ENCODE peak calls at places on chromosomes 13 and 19, in four cellular contexts. One of them, this sample, is unnamed.

GRCh38 chr19:35063940-35064818 is 22.7 kb downstream of the HPN start:
- DNase-seq in CD8-positive, alpha-beta T cell: no peak
- DNase-seq in AG09309: peak; percentile 43
- DNase-seq in activated B cell treated with CpG ODN at 0.5 μM for 24 hours: no peak
- DNase-seq in this sample: no peak

GRCh38 chr19:43777163-43777700 is 3.5 kb downstream of the KCNN4 start:
- DNase-seq in CD8-positive, alpha-beta T cell: peak; percentile 52
- DNase-seq in AG09309: no peak
- DNase-seq in activated B cell treated with CpG ODN at 0.5 μM for 24 hours: no peak
- DNase-seq in this sample: peak; percentile 40

GRCh38 chr19:50258918-50259372 is 55.5 kb downstream of the MYH14 start:
- DNase-seq in CD8-positive, alpha-beta T cell: no peak
- DNase-seq in AG09309: no peak
- DNase-seq in activated B cell treated with CpG ODN at 0.5 μM for 24 hours: no peak
- DNase-seq in this sample: no peak

GRCh38 chr13:105990256-105990958 is 545.1 kb downstream of the EFNB2 start:
- DNase-seq in CD8-positive, alpha-beta T cell: no peak
- DNase-seq in AG09309: no peak
- DNase-seq in activated B cell treated with CpG ODN at 0.5 μM for 24 hours: no peak
- DNase-seq in this sample: no peak

GRCh38 chr19:4916292-4917082 is 7.2 kb downstream of the UHRF1 start:
- DNase-seq in CD8-positive, alpha-beta T cell: peak; percentile 58
- DNase-seq in AG09309: no peak
- DNase-seq in activated B cell treated with CpG ODN at 0.5 μM for 24 hours: peak; percentile 55
- DNase-seq in this sample: peak; percentile 71

GRCh38 chr19:5727453-5728050 is 7.1 kb downstream of the CATSPERD start:
- DNase-seq in CD8-positive, alpha-beta T cell: no peak
- DNase-seq in AG09309: no peak
- DNase-seq in activated B cell treated with CpG ODN at 0.5 μM for 24 hours: no peak
- DNase-seq in this sample: no peak

GRCh38 chr13:99626461-99627082 is 125.3 kb downstream of the TM9SF2 start:
- DNase-seq in CD8-positive, alpha-beta T cell: no peak
- DNase-seq in AG09309: peak; percentile 44
- DNase-seq in activated B cell treated with CpG ODN at 0.5 μM for 24 hours: no peak
- DNase-seq in this sample: no peak

GRCh38 chr13:20073775-20074174 is 87.1 kb downstream of the GJA3 start:
- DNase-seq in CD8-positive, alpha-beta T cell: no peak
- DNase-seq in AG09309: no peak
- DNase-seq in activated B cell treated with CpG ODN at 0.5 μM for 24 hours: no peak
- DNase-seq in this sample: no peak

GRCh38 chr13:41308241-41308640 is 2.8 kb upstream of the NAA16 start:
- DNase-seq in CD8-positive, alpha-beta T cell: no peak
- DNase-seq in AG09309: no peak
- DNase-seq in activated B cell treated with CpG ODN at 0.5 μM for 24 hours: no peak
- DNase-seq in this sample: no peak

GRCh38 chr19:49097453-49098288 is 12.4 kb downstream of the SNRNP70 start:
- DNase-seq in CD8-positive, alpha-beta T cell: peak; percentile 73
- DNase-seq in AG09309: no peak
- DNase-seq in activated B cell treated with CpG ODN at 0.5 μM for 24 hours: peak; percentile 61
- DNase-seq in this sample: peak; percentile 82

GRCh38 chr13:89457977-89458376 is 1786.8 kb downstream of the SLITRK5 start:
- DNase-seq in CD8-positive, alpha-beta T cell: no peak
- DNase-seq in AG09309: no peak
- DNase-seq in activated B cell treated with CpG ODN at 0.5 μM for 24 hours: no peak
- DNase-seq in this sample: no peak

GRCh38 chr13:73035660-73036059 is 23.1 kb upstream of the KLF5 start:
- DNase-seq in CD8-positive, alpha-beta T cell: no peak
- DNase-seq in AG09309: no peak
- DNase-seq in activated B cell treated with CpG ODN at 0.5 μM for 24 hours: no peak
- DNase-seq in this sample: no peak

GRCh38 chr19:43463381-43464088 is 1.9 kb downstream of the LYPD3 start:
- DNase-seq in CD8-positive, alpha-beta T cell: peak; percentile 99
- DNase-seq in AG09309: no peak
- DNase-seq in activated B cell treated with CpG ODN at 0.5 μM for 24 hours: peak; percentile 95
- DNase-seq in this sample: peak; percentile 99

GRCh38 chr19:1069009-1069779 is 2.2 kb downstream of the ARHGAP45 start:
- DNase-seq in CD8-positive, alpha-beta T cell: peak; percentile 84
- DNase-seq in AG09309: no peak
- DNase-seq in activated B cell treated with CpG ODN at 0.5 μM for 24 hours: peak; percentile 63
- DNase-seq in this sample: peak; percentile 56

GRCh38 chr13:112346899-112347229 is 29.3 kb upstream of the SPACA7 start:
- DNase-seq in CD8-positive, alpha-beta T cell: no peak
- DNase-seq in AG09309: no peak
- DNase-seq in activated B cell treated with CpG ODN at 0.5 μM for 24 hours: no peak
- DNase-seq in this sample: no peak

GRCh38 chr19:1434040-1434366 is 4.2 kb upstream of the RPS15 start:
- DNase-seq in CD8-positive, alpha-beta T cell: no peak
- DNase-seq in AG09309: no peak
- DNase-seq in activated B cell treated with CpG ODN at 0.5 μM for 24 hours: no peak
- DNase-seq in this sample: no peak

GRCh38 chr19:17095141-17095919 is 19.8 kb downstream of the MYO9B start:
- DNase-seq in CD8-positive, alpha-beta T cell: no peak
- DNase-seq in AG09309: no peak
- DNase-seq in activated B cell treated with CpG ODN at 0.5 μM for 24 hours: no peak
- DNase-seq in this sample: no peak

GRCh38 chr19:50432221-50432626 is 468 bp upstream of the MYBPC2 start:
- DNase-seq in CD8-positive, alpha-beta T cell: no peak
- DNase-seq in AG09309: no peak
- DNase-seq in activated B cell treated with CpG ODN at 0.5 μM for 24 hours: no peak
- DNase-seq in this sample: no peak

GRCh38 chr13:53137777-53138176 is 109.2 kb downstream of the OLFM4 start:
- DNase-seq in CD8-positive, alpha-beta T cell: no peak
- DNase-seq in AG09309: no peak
- DNase-seq in activated B cell treated with CpG ODN at 0.5 μM for 24 hours: no peak
- DNase-seq in this sample: no peak

GRCh38 chr13:113897966-113898365 is 34.1 kb upstream of the GAS6 start:
- DNase-seq in CD8-positive, alpha-beta T cell: no peak
- DNase-seq in AG09309: no peak
- DNase-seq in activated B cell treated with CpG ODN at 0.5 μM for 24 hours: no peak
- DNase-seq in this sample: no peak

GRCh38 chr19:14059652-14060155 is 2.2 kb downstream of the PALM3 start:
- DNase-seq in CD8-positive, alpha-beta T cell: no peak
- DNase-seq in AG09309: no peak
- DNase-seq in activated B cell treated with CpG ODN at 0.5 μM for 24 hours: no peak
- DNase-seq in this sample: no peak

GRCh38 chr13:45511310-45512147 is 46.8 kb downstream of the COG3 start:
- DNase-seq in CD8-positive, alpha-beta T cell: peak; percentile 20
- DNase-seq in AG09309: no peak
- DNase-seq in activated B cell treated with CpG ODN at 0.5 μM for 24 hours: no peak
- DNase-seq in this sample: peak; percentile 58

GRCh38 chr19:38730470-38730730 is 13.9 kb downstream of the CAPN12 start:
- DNase-seq in CD8-positive, alpha-beta T cell: no peak
- DNase-seq in AG09309: no peak
- DNase-seq in activated B cell treated with CpG ODN at 0.5 μM for 24 hours: no peak
- DNase-seq in this sample: no peak

GRCh38 chr13:112169941-112170822 is 103.2 kb downstream of the SOX1 start:
- DNase-seq in CD8-positive, alpha-beta T cell: no peak
- DNase-seq in AG09309: no peak
- DNase-seq in activated B cell treated with CpG ODN at 0.5 μM for 24 hours: no peak
- DNase-seq in this sample: no peak

GRCh38 chr19:46408611-46409039 is 4.7 kb downstream of the CCDC8 start:
- DNase-seq in CD8-positive, alpha-beta T cell: no peak
- DNase-seq in AG09309: no peak
- DNase-seq in activated B cell treated with CpG ODN at 0.5 μM for 24 hours: no peak
- DNase-seq in this sample: no peak

GRCh38 chr19:46404039-46404883 is 9.1 kb downstream of the CCDC8 start:
- DNase-seq in CD8-positive, alpha-beta T cell: no peak
- DNase-seq in AG09309: no peak
- DNase-seq in activated B cell treated with CpG ODN at 0.5 μM for 24 hours: no peak
- DNase-seq in this sample: no peak

GRCh38 chr19:46407891-46408426 is 5.4 kb downstream of the CCDC8 start:
- DNase-seq in CD8-positive, alpha-beta T cell: no peak
- DNase-seq in AG09309: no peak
- DNase-seq in activated B cell treated with CpG ODN at 0.5 μM for 24 hours: no peak
- DNase-seq in this sample: no peak

GRCh38 chr19:46402725-46403124 is 10.6 kb downstream of the CCDC8 start:
- DNase-seq in CD8-positive, alpha-beta T cell: no peak
- DNase-seq in AG09309: no peak
- DNase-seq in activated B cell treated with CpG ODN at 0.5 μM for 24 hours: no peak
- DNase-seq in this sample: no peak

DNA sequence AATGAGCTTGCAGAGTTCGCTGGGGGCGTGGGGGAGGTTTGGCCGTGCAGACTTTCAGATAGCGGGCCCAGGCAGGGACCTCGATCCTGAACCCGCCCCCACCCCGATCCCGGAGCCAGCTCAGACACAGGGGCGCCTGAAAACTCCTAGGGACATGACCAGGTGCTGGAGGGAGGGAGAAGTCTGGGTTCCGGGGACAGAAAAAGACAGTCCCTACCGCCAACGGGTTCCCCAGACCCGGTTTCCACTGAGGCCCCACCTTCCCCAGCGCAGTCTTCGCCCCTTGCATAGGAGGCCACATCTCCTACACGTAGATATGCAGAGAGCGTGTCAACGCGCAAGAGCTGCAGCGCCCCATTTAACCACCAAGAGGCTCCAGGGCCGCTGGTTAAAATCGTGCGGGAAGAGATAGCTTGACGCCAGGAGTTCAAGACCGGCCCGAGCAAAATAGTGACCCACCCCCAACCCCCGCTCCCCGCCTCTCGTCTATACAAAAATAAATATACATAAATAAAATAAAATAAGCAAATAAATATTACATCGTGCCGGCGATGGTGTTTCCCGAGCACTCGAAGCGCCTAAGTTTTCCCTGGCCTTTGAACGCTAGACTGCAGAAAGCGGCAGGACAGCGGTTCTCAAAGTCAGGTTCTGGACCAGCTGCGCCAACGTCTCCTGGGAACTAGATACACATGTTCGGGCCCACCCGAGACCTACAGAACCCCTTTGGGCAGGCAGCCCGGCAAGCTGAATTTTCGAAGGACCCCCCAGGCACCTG is 8.3 kb downstream of the CCDC8 start:
- DNase-seq in CD8-positive, alpha-beta T cell: no peak
- DNase-seq in AG09309: no peak
- DNase-seq in activated B cell treated with CpG ODN at 0.5 μM for 24 hours: no peak
- DNase-seq in this sample: no peak
- TF ChIP-seq CTCF in CD8-positive, alpha-beta T cell: no peak
- TF ChIP-seq CTCF in AG09309: peak; percentile 7
- TF ChIP-seq CTCF in activated B cell treated with CpG ODN at 0.5 μM for 24 hours: no peak
- TF ChIP-seq CTCF in this sample: no peak

GRCh38 chr13:49098771-49099512 is 121.2 kb upstream of the MLNR start:
- DNase-seq in CD8-positive, alpha-beta T cell: no peak
- DNase-seq in AG09309: no peak
- DNase-seq in activated B cell treated with CpG ODN at 0.5 μM for 24 hours: no peak
- DNase-seq in this sample: no peak
- TF ChIP-seq CTCF in CD8-positive, alpha-beta T cell: no peak
- TF ChIP-seq CTCF in AG09309: peak; percentile 42
- TF ChIP-seq CTCF in activated B cell treated with CpG ODN at 0.5 μM for 24 hours: no peak
- TF ChIP-seq CTCF in this sample: peak; percentile 53

DNA sequence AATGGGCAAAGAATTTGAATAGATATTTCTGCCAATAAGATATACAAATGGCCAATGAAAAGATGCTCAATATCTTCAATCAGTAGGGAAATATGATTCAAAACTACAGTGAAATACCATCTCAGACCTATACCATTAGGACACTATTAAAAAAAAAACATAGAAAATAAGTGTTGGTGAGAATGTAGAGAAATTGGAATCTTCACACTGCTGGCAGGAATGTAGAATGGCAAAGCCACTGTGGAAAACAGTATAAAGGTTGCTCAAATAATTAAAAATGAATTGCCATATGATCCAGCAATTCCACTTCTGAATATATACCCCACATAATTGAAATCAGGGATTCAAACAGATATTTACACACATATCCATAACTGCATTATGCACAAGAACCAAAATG is 88.1 kb upstream of the STARD13 start:
- DNase-seq in CD8-positive, alpha-beta T cell: no peak
- DNase-seq in AG09309: no peak
- DNase-seq in activated B cell treated with CpG ODN at 0.5 μM for 24 hours: no peak
- DNase-seq in this sample: no peak
- TF ChIP-seq CTCF in CD8-positive, alpha-beta T cell: no peak
- TF ChIP-seq CTCF in AG09309: no peak
- TF ChIP-seq CTCF in activated B cell treated with CpG ODN at 0.5 μM for 24 hours: no peak
- TF ChIP-seq CTCF in this sample: no peak

GRCh38 chr19:58336820-58337219 is 10.0 kb downstream of the ZSCAN22 start:
- DNase-seq in CD8-positive, alpha-beta T cell: no peak
- DNase-seq in AG09309: no peak
- DNase-seq in activated B cell treated with CpG ODN at 0.5 μM for 24 hours: no peak
- DNase-seq in this sample: no peak

GRCh38 chr19:58338336-58338735 is 11.5 kb downstream of the ZSCAN22 start:
- DNase-seq in CD8-positive, alpha-beta T cell: no peak
- DNase-seq in AG09309: no peak
- DNase-seq in activated B cell treated with CpG ODN at 0.5 μM for 24 hours: no peak
- DNase-seq in this sample: no peak

GRCh38 chr19:58335630-58336029 is 8.8 kb downstream of the ZSCAN22 start:
- DNase-seq in CD8-positive, alpha-beta T cell: no peak
- DNase-seq in AG09309: no peak
- DNase-seq in activated B cell treated with CpG ODN at 0.5 μM for 24 hours: no peak
- DNase-seq in this sample: no peak

GRCh38 chr19:58336216-58336615 is 9.4 kb downstream of the ZSCAN22 start:
- DNase-seq in CD8-positive, alpha-beta T cell: no peak
- DNase-seq in AG09309: no peak
- DNase-seq in activated B cell treated with CpG ODN at 0.5 μM for 24 hours: no peak
- DNase-seq in this sample: no peak

DNA sequence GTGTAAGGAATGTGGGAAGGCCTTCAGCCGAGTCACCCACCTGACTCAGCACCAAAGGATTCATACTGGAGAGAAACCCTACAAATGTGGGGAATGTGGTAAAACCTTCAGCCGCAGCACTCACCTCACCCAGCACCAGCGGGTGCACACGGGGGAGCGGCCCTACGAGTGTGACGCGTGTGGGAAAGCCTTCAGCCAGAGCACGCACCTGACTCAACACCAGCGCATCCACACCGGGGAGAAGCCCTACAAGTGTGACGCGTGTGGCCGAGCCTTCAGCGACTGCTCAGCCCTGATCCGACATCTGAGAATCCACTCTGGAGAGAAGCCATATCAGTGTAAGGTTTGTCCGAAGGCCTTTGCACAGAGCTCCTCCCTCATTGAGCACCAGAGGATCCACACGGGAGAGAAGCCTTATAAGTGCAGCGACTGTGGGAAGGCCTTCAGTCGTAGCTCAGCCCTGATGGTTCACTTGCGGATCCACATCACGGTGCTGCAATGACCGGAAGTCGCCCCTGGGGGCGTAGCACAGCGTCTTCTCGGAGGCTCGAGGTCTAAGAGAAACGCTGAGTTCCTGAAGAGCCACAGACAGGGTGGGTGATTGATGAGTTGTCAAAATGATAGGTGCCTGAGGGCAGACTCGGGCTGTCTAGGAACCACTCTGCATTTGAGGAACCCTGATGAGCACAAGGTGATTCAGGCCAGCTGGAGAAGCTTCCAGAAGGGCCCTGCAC is 12.2 kb downstream of the ZSCAN22 start:
- DNase-seq in CD8-positive, alpha-beta T cell: no peak
- DNase-seq in AG09309: no peak
- DNase-seq in activated B cell treated with CpG ODN at 0.5 μM for 24 hours: no peak
- DNase-seq in this sample: no peak
- TF ChIP-seq CTCF in CD8-positive, alpha-beta T cell: no peak
- TF ChIP-seq CTCF in AG09309: no peak
- TF ChIP-seq CTCF in activated B cell treated with CpG ODN at 0.5 μM for 24 hours: no peak
- TF ChIP-seq CTCF in this sample: no peak

GRCh38 chr19:33304760-33305647 is 2.7 kb upstream of the CEBPA start:
- DNase-seq in CD8-positive, alpha-beta T cell: no peak
- DNase-seq in AG09309: no peak
- DNase-seq in activated B cell treated with CpG ODN at 0.5 μM for 24 hours: no peak
- DNase-seq in this sample: no peak
- TF ChIP-seq CTCF in CD8-positive, alpha-beta T cell: no peak
- TF ChIP-seq CTCF in AG09309: no peak
- TF ChIP-seq CTCF in activated B cell treated with CpG ODN at 0.5 μM for 24 hours: no peak
- TF ChIP-seq CTCF in this sample: no peak

This sample was measured in GM10248.